ENCODE peak calls at places on chromosomes 12 and 14, in six cellular contexts. S, N, M, T, I and H are unnamed samples.
A peak's percentile ranks its signal among the peaks of the same experiment; 100 is the strongest.

GRCh38 chr12:126493366-126494108 is 1428.3 kb downstream of the AACS start:
- DNase-seq in S (no peak), N (no peak), M (no peak), T (no peak), I (no peak), H (no peak)

GRCh38 chr12:95037906-95038305 is 34.4 kb upstream of the NDUFA12 start:
- DNase-seq in S (no peak), N (no peak), M (no peak), T (no peak), I (no peak), H (no peak)

GRCh38 chr12:11807453-11807852 is 158.0 kb downstream of the ETV6 start:
- DNase-seq in S (no peak), N (no peak), M (no peak), T (no peak), I (no peak), H (no peak)

GRCh38 chr14:84749191-84749945 is 780.6 kb upstream of the FLRT2 start:
- DNase-seq in S (no peak), N (no peak), M (no peak), T (no peak), I (no peak), H (no peak)

GRCh38 chr12:46771268-46771837 is 54.4 kb downstream of the SLC38A4 start:
- DNase-seq in S (no peak), N (no peak), M (no peak), T (no peak), I (no peak), H (no peak)

GRCh38 chr12:3905664-3906063 is 32.5 kb upstream of the PARP11 start:
- DNase-seq in S (no peak), N (no peak), M (no peak), T (no peak), I (no peak), H (no peak)

GRCh38 chr14:90522585-90523191 is 125.9 kb downstream of the CALM1 start:
- DNase-seq in S (peak; percentile 67), N (no peak), M (peak; percentile 83), T (peak; percentile 95), I (no peak), H (peak; percentile 72)

GRCh38 chr12:58249610-58250009 is 308.2 kb downstream of the ATP23 start:
- DNase-seq in S (no peak), N (no peak), M (no peak), T (no peak), I (no peak), H (no peak)

GRCh38 chr14:89277229-89277628 is 139.8 kb downstream of the FOXN3 start:
- DNase-seq in S (no peak), N (no peak), M (no peak), T (no peak), I (no peak), H (no peak)

GRCh38 chr14:102086346-102086971 is 385 bp downstream of the HSP90AA1 start:
- DNase-seq in S (peak; percentile 55), N (no peak), M (no peak), T (peak; percentile 77), I (no peak), H (no peak)

GRCh38 chr14:99899578-99900178 is 106.5 kb downstream of the EML1 start:
- DNase-seq in S (no peak), N (no peak), M (no peak), T (no peak), I (no peak), H (no peak)

GRCh38 chr12:70985850-70986249 is 65.3 kb upstream of the PTPRR start:
- DNase-seq in S (no peak), N (no peak), M (no peak), T (no peak), I (no peak), H (no peak)

GRCh38 chr12:121099779-121100178 is 32.9 kb upstream of the P2RX7 start:
- DNase-seq in S (no peak), N (no peak), M (no peak), T (no peak), I (no peak), H (no peak)

GRCh38 chr12:121093487-121093891 is 39.2 kb upstream of the P2RX7 start:
- DNase-seq in S (no peak), N (no peak), M (peak; percentile 80), T (peak; percentile 51), I (no peak), H (no peak)

GRCh38 chr12:121096199-121096798 is 36.4 kb upstream of the P2RX7 start:
- DNase-seq in S (no peak), N (no peak), M (no peak), T (no peak), I (no peak), H (no peak)

GRCh38 chr12:121092034-121092433 is 40.6 kb upstream of the P2RX7 start:
- DNase-seq in S (no peak), N (no peak), M (no peak), T (no peak), I (no peak), H (no peak)

GRCh38 chr12:121095544-121096198 is 37.0 kb upstream of the P2RX7 start:
- DNase-seq in S (peak; percentile 78), N (peak; percentile 80), M (peak; percentile 94), T (peak; percentile 78), I (peak; percentile 25), H (peak; percentile 67)
- TF ChIP-seq POLR2AphosphoS5 in S (no peak), N (no peak), M (no peak), T (no peak), I (no peak), H (no peak)

GRCh38 chr12:132275631-132276030 is 53.8 kb downstream of the GALNT9 start:
- DNase-seq in S (no peak), N (no peak), M (peak; percentile 79), T (no peak), I (no peak), H (no peak)

GRCh38 chr12:132276066-132276719 is 53.2 kb downstream of the GALNT9 start:
- DNase-seq in S (no peak), N (no peak), M (no peak), T (no peak), I (no peak), H (no peak)

GRCh38 chr12:132273992-132274334 is 55.4 kb downstream of the GALNT9 start:
- DNase-seq in S (no peak), N (no peak), M (no peak), T (no peak), I (no peak), H (no peak)

GRCh38 chr12:132276720-132277373 is 52.5 kb downstream of the GALNT9 start:
- DNase-seq in S (no peak), N (no peak), M (no peak), T (no peak), I (no peak), H (no peak)

GRCh38 chr12:132275110-132275531 is 54.3 kb downstream of the GALNT9 start:
- DNase-seq in S (peak; percentile 28), N (no peak), M (no peak), T (no peak), I (peak; percentile 16), H (no peak)
- TF ChIP-seq POLR2AphosphoS5 in S (no peak), N (no peak), M (no peak), T (no peak), I (no peak), H (no peak)

GRCh38 chr12:31346211-31346610 is 20.3 kb upstream of the SINHCAF start:
- DNase-seq in S (no peak), N (no peak), M (no peak), T (peak; percentile 41), I (no peak), H (no peak)
- TF ChIP-seq POLR2AphosphoS5 in S (no peak), N (no peak), M (no peak), T (no peak), I (no peak), H (no peak)

DNA sequence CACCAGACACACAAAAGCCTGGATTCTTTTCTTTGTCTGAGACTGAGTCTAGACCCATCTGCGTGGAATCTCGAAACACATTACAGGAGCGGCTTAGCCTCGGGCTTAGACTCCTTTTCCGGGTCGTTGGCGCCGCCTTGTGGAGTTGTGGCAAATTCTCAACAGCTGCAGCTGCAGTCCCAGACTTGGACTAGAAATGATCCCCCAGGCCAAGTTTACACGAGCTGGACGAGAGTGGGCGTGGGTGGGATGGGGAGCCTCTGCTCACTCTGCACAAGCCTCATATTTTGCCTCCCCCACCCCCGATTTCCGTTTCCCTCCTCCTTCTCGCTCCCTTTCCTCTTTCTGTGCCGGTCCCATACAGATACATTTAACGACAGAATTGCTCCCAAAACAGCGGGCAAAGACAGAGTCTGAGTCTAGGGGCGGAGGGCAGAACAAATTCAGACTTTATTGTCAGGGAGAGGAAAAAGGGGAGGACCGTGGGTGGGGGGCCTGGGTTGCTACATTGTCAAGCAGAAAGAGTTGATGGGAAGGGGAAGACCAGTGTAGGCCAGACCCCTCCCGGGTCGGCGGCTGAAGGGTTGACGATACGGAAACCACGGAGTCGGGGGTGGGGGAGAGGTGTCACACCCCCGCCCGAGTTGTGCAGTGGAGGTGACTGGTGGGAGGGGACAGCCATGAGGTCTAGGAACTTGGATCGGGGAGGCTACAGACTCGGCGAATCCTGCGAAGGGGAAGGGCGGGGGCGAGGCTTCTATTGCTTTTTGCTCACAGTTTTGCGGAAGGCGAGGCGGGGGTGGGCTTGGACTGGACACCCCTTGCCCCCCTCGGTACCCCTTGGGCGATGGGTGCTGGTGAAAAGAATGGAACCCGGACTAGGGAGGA is 4.7 kb upstream of the GPR84 start:
- DNase-seq in S (peak; percentile 93), N (peak; percentile 76), M (peak; percentile 50), T (peak; percentile 95), I (peak; percentile 65), H (peak; percentile 93)
- TF ChIP-seq POLR2AphosphoS5 in S (peak; percentile 16), N (no peak), M (no peak), T (no peak), I (no peak), H (no peak)